ENCODE peak calls at places on chromosome 1, in six cellular contexts. L, Z, V, X, H and R are unnamed samples.

GRCh38 chr1:25232866-25233784 is 823 bp upstream of the SYF2 start:
- DNase-seq in Z (peak), V (peak), H (peak), X (peak), L (peak), R (peak)

GRCh38 chr1:147497826-147498225 is 43.5 kb upstream of the BCL9 start:
- DNase-seq in Z (no peak), H (no peak), L (no peak), X (no peak), V (no peak), R (no peak)

GRCh38 chr1:8031176-8031785 is 5.2 kb upstream of the ERRFI1 start:
- DNase-seq in V (peak), Z (no peak), X (no peak), H (no peak), L (no peak), R (no peak)

GRCh38 chr1:74407902-74408301 is 104.5 kb downstream of the LRRC53 start:
- DNase-seq in Z (no peak), V (no peak), X (no peak), H (no peak), L (no peak), R (no peak)

GRCh38 chr1:6023346-6023745 is 22.3 kb upstream of the KCNAB2 start:
- DNase-seq in V (no peak), Z (no peak), H (no peak), L (no peak), X (no peak), R (no peak)

GRCh38 chr1:94541175-94542087 is at the start of gene F3:
- DNase-seq in H (peak), V (peak), X (peak), Z (peak), L (no peak), R (peak)

GRCh38 chr1:110055493-110056283 is 14.8 kb downstream of the ALX3 start:
- DNase-seq in Z (no peak), H (no peak), V (peak), X (no peak), L (no peak), R (no peak)

GRCh38 chr1:94090761-94091160 is 30.2 kb downstream of the ABCA4 start:
- DNase-seq in L (no peak), X (no peak), V (no peak), Z (no peak), H (no peak), R (no peak)